ENCODE peak calls at places on chromosomes 7 and 10, in ten cellular contexts. Z, G, Y, N, J, M, X, V, L and R are unnamed samples.

GRCh38 chr10:103828587-103829186 is 26.7 kb downstream of the SH3PXD2A start:
- DNase-seq in Z (no peak), G (no peak), Y (no peak), N (no peak), J (no peak), M (no peak), X (no peak), V (no peak), L (no peak), R (no peak)

GRCh38 chr7:133670250-133670649 is 417.4 kb downstream of the EXOC4 start:
- DNase-seq in Z (no peak), G (no peak), Y (no peak), N (no peak), J (no peak), M (no peak), X (no peak), V (no peak), L (no peak), R (no peak)

GRCh38 chr10:28077889-28078288 is 79.0 kb upstream of the ODAD2 start:
- DNase-seq in Z (no peak), G (peak), Y (peak), N (peak), J (peak), M (no peak), X (peak), V (peak), L (no peak), R (no peak)

GRCh38 chr7:138770904-138771303 is 26.9 kb upstream of the TMEM213 start:
- DNase-seq in Z (no peak), G (no peak), Y (no peak), N (no peak), J (no peak), M (no peak), X (no peak), V (no peak), L (no peak), R (no peak)

GRCh38 chr10:110865804-110866482 is 5.8 kb upstream of the PDCD4 start:
- DNase-seq in Z (no peak), G (peak), Y (peak), N (peak), J (no peak), M (no peak), X (no peak), V (no peak), L (no peak), R (no peak)

GRCh38 chr7:21443149-21443841 is 15.4 kb downstream of the SP4 start:
- DNase-seq in Z (no peak), G (no peak), Y (no peak), N (no peak), J (no peak), M (no peak), X (no peak), V (no peak), L (no peak), R (no peak)

GRCh38 chr10:17101257-17101909 is 28.2 kb downstream of the CUBN start:
- DNase-seq in Z (no peak), G (no peak), Y (no peak), N (no peak), J (no peak), M (no peak), X (no peak), V (no peak), L (no peak), R (no peak)

GRCh38 chr10:124085680-124086079 is 7.7 kb downstream of the CHST15 start:
- DNase-seq in Z (no peak), G (no peak), Y (no peak), N (no peak), J (no peak), M (no peak), X (no peak), V (no peak), L (no peak), R (no peak)

GRCh38 chr7:132575336-132575986 is 809 bp downstream of the PLXNA4 start:
- DNase-seq in Z (no peak), G (peak), Y (no peak), N (peak), J (no peak), M (peak), X (no peak), V (peak), L (no peak), R (peak)

GRCh38 chr10:92750788-92751533 is 61.2 kb downstream of the HHEX start:
- DNase-seq in Z (no peak), G (peak), Y (no peak), N (peak), J (no peak), M (peak), X (no peak), V (no peak), L (no peak), R (no peak)

GRCh38 chr10:21513035-21513434 is 12.4 kb downstream of the SKIDA1 start:
- DNase-seq in Z (no peak), G (no peak), Y (no peak), N (no peak), J (no peak), M (no peak), X (no peak), V (no peak), L (no peak), R (no peak)

GRCh38 chr10:67015225-67015624 is 89.4 kb downstream of the LRRTM3 start:
- DNase-seq in Z (no peak), G (peak), Y (no peak), N (no peak), J (no peak), M (peak), X (no peak), V (peak), L (no peak), R (no peak)

GRCh38 chr10:120283093-120283492 is 173.9 kb upstream of the PLPP4 start:
- DNase-seq in Z (no peak), G (no peak), Y (no peak), N (no peak), J (no peak), M (no peak), X (no peak), V (no peak), L (no peak), R (no peak)

GRCh38 chr10:78937800-78938694 is 130.7 kb upstream of the ZMIZ1 start:
- DNase-seq in Z (no peak), G (no peak), Y (no peak), N (no peak), J (no peak), M (no peak), X (no peak), V (no peak), L (no peak), R (no peak)

GRCh38 chr10:95821766-95822165 is 65.8 kb downstream of the ENTPD1 start:
- DNase-seq in Z (no peak), G (no peak), Y (no peak), N (no peak), J (no peak), M (peak), X (no peak), V (no peak), L (no peak), R (no peak)

GRCh38 chr10:110523736-110524135 is 26.0 kb downstream of the DUSP5 start:
- DNase-seq in Z (no peak), G (no peak), Y (no peak), N (no peak), J (no peak), M (no peak), X (no peak), V (no peak), L (no peak), R (no peak)

GRCh38 chr7:1197997-1198632 is 34.6 kb upstream of the UNCX start:
- DNase-seq in Z (no peak), G (peak), Y (peak), N (peak), J (peak), M (peak), X (peak), V (peak), L (no peak), R (peak)

GRCh38 chr10:24331457-24331856 is 122.5 kb downstream of the KIAA1217 start:
- DNase-seq in Z (no peak), G (peak), Y (no peak), N (no peak), J (no peak), M (peak), X (no peak), V (peak), L (no peak), R (no peak)

GRCh38 chr7:12196386-12196785 is 14.7 kb upstream of the TMEM106B start:
- DNase-seq in Z (no peak), G (no peak), Y (no peak), N (no peak), J (no peak), M (no peak), X (no peak), V (no peak), L (no peak), R (no peak)

GRCh38 chr7:131234719-131235488 is 92.8 kb upstream of the MKLN1 start:
- DNase-seq in Z (no peak), G (peak), Y (no peak), N (no peak), J (no peak), M (peak), X (no peak), V (no peak), L (no peak), R (no peak)

GRCh38 chr7:42522227-42522991 is 285.4 kb upstream of the GLI3 start:
- DNase-seq in Z (no peak), G (peak), Y (no peak), N (no peak), J (no peak), M (peak), X (no peak), V (no peak), L (no peak), R (no peak)

GRCh38 chr10:97827778-97828291 is 21.8 kb upstream of the GOLGA7B start:
- DNase-seq in Z (no peak), G (no peak), Y (peak), N (peak), J (no peak), M (no peak), X (no peak), V (peak), L (no peak), R (no peak)

GRCh38 chr10:104049497-104050250 is 36.0 kb downstream of the COL17A1 start:
- DNase-seq in Z (no peak), G (peak), Y (peak), N (peak), J (peak), M (peak), X (peak), V (peak), L (no peak), R (no peak)

GRCh38 chr7:1030444-1031070 is 13.8 kb upstream of the GPR146 start:
- DNase-seq in Z (no peak), G (no peak), Y (no peak), N (no peak), J (no peak), M (no peak), X (no peak), V (no peak), L (no peak), R (no peak)

GRCh38 chr10:74190494-74190893 is 39.5 kb downstream of the ADK start:
- DNase-seq in Z (no peak), G (peak), Y (no peak), N (peak), J (no peak), M (no peak), X (no peak), V (no peak), L (no peak), R (no peak)

GRCh38 chr10:132606536-132607316 is 69.1 kb downstream of the INPP5A start:
- DNase-seq in Z (no peak), G (no peak), Y (no peak), N (no peak), J (no peak), M (peak), X (no peak), V (no peak), L (no peak), R (no peak)

GRCh38 chr7:131226116-131226562 is 101.5 kb upstream of the MKLN1 start:
- DNase-seq in Z (no peak), G (no peak), Y (no peak), N (no peak), J (no peak), M (no peak), X (no peak), V (no peak), L (no peak), R (no peak)

GRCh38 chr7:43584200-43584586 is 1.3 kb downstream of the STK17A start:
- DNase-seq in Z (peak), G (peak), Y (peak), N (peak), J (no peak), M (peak), X (peak), V (peak), L (peak), R (no peak)

GRCh38 chr10:74189999-74190421 is 39.0 kb downstream of the ADK start:
- DNase-seq in Z (no peak), G (peak), Y (peak), N (peak), J (peak), M (peak), X (peak), V (peak), L (no peak), R (peak)

GRCh38 chr7:42661312-42661711 is 250.6 kb downstream of the C7orf25 start:
- DNase-seq in Z (no peak), G (peak), Y (peak), N (peak), J (peak), M (peak), X (peak), V (peak), L (no peak), R (no peak)

GRCh38 chr10:101367569-101368453 is 13.8 kb downstream of the BTRC start:
- DNase-seq in Z (no peak), G (peak), Y (peak), N (peak), J (peak), M (peak), X (peak), V (peak), L (no peak), R (no peak)